ENCODE peak calls at places on chromosomes 12 and 14, in nine cellular contexts. One of them, this sample, is unnamed.

GRCh38 chr14:95294834-95295599 is 24.7 kb downstream of the CLMN start:
- DNase-seq in Peyer's patch: no peak
- DNase-seq in AG04450: no peak
- DNase-seq in HepG2: peak
- DNase-seq in K562: no peak
- DNase-seq in PC-9: peak
- DNase-seq in caudate nucleus: no peak
- DNase-seq in adrenal gland: no peak
- DNase-seq in endodermal cell: no peak
- DNase-seq in this sample: peak

GRCh38 chr14:28101992-28102391 is 664.6 kb upstream of the FOXG1 start:
- DNase-seq in Peyer's patch: no peak
- DNase-seq in caudate nucleus: no peak
- DNase-seq in HepG2: no peak
- DNase-seq in K562: no peak
- DNase-seq in adrenal gland: no peak
- DNase-seq in endodermal cell: no peak
- DNase-seq in AG04450: no peak
- DNase-seq in PC-9: no peak
- DNase-seq in this sample: no peak

GRCh38 chr14:22185191-22185590 is 403.8 kb downstream of the DAD1 start:
- DNase-seq in K562: no peak
- DNase-seq in adrenal gland: no peak
- DNase-seq in endodermal cell: no peak
- DNase-seq in caudate nucleus: no peak
- DNase-seq in Peyer's patch: no peak
- DNase-seq in AG04450: no peak
- DNase-seq in PC-9: no peak
- DNase-seq in HepG2: peak
- DNase-seq in this sample: peak

GRCh38 chr12:64890873-64891468 is 66.5 kb downstream of the TBC1D30 start:
- DNase-seq in PC-9: peak
- DNase-seq in Peyer's patch: no peak
- DNase-seq in K562: peak
- DNase-seq in caudate nucleus: no peak
- DNase-seq in HepG2: peak
- DNase-seq in AG04450: no peak
- DNase-seq in endodermal cell: no peak
- DNase-seq in adrenal gland: no peak
- DNase-seq in this sample: peak

GRCh38 chr12:84694111-84694510 is 218.5 kb downstream of the SLC6A15 start:
- DNase-seq in endodermal cell: no peak
- DNase-seq in HepG2: no peak
- DNase-seq in AG04450: no peak
- DNase-seq in PC-9: no peak
- DNase-seq in Peyer's patch: no peak
- DNase-seq in caudate nucleus: no peak
- DNase-seq in adrenal gland: no peak
- DNase-seq in K562: no peak
- DNase-seq in this sample: no peak

GRCh38 chr12:110223777-110224378 is 57.2 kb upstream of the ATP2A2 start:
- DNase-seq in HepG2: no peak
- DNase-seq in PC-9: peak
- DNase-seq in K562: no peak
- DNase-seq in adrenal gland: no peak
- DNase-seq in Peyer's patch: no peak
- DNase-seq in endodermal cell: no peak
- DNase-seq in AG04450: no peak
- DNase-seq in caudate nucleus: no peak
- DNase-seq in this sample: peak

GRCh38 chr12:130969223-130969622 is 15.5 kb downstream of the ADGRD1 start:
- DNase-seq in K562: no peak
- DNase-seq in AG04450: no peak
- DNase-seq in adrenal gland: no peak
- DNase-seq in Peyer's patch: no peak
- DNase-seq in caudate nucleus: no peak
- DNase-seq in PC-9: no peak
- DNase-seq in HepG2: no peak
- DNase-seq in endodermal cell: no peak
- DNase-seq in this sample: no peak

GRCh38 chr12:18382486-18382885 is 121.2 kb downstream of the PIK3C2G start:
- DNase-seq in AG04450: peak
- DNase-seq in PC-9: no peak
- DNase-seq in K562: no peak
- DNase-seq in caudate nucleus: no peak
- DNase-seq in endodermal cell: no peak
- DNase-seq in Peyer's patch: no peak
- DNase-seq in adrenal gland: no peak
- DNase-seq in HepG2: no peak
- DNase-seq in this sample: no peak

GRCh38 chr12:111247083-111247783 is 121.7 kb downstream of the PHETA1 start:
- DNase-seq in caudate nucleus: no peak
- DNase-seq in AG04450: no peak
- DNase-seq in HepG2: no peak
- DNase-seq in endodermal cell: no peak
- DNase-seq in PC-9: no peak
- DNase-seq in Peyer's patch: no peak
- DNase-seq in K562: no peak
- DNase-seq in adrenal gland: no peak
- DNase-seq in this sample: no peak

GRCh38 chr12:111066744-111067437 is 146.5 kb upstream of the MYL2 start:
- DNase-seq in endodermal cell: peak
- DNase-seq in adrenal gland: no peak
- DNase-seq in caudate nucleus: no peak
- DNase-seq in HepG2: no peak
- DNase-seq in PC-9: no peak
- DNase-seq in K562: peak
- DNase-seq in Peyer's patch: no peak
- DNase-seq in AG04450: no peak
- DNase-seq in this sample: no peak

GRCh38 chr14:74566174-74567125 is 45.6 kb downstream of the LTBP2 start:
- DNase-seq in Peyer's patch: peak
- DNase-seq in AG04450: no peak
- DNase-seq in caudate nucleus: no peak
- DNase-seq in endodermal cell: no peak
- DNase-seq in PC-9: peak
- DNase-seq in adrenal gland: no peak
- DNase-seq in HepG2: no peak
- DNase-seq in K562: no peak
- DNase-seq in this sample: peak

GRCh38 chr12:91677556-91677955 is 468.1 kb downstream of the BTG1 start:
- DNase-seq in AG04450: no peak
- DNase-seq in K562: no peak
- DNase-seq in HepG2: no peak
- DNase-seq in caudate nucleus: no peak
- DNase-seq in endodermal cell: no peak
- DNase-seq in PC-9: no peak
- DNase-seq in Peyer's patch: no peak
- DNase-seq in adrenal gland: no peak
- DNase-seq in this sample: no peak

GRCh38 chr14:88005050-88005481 is at the start of gene GPR65:
- DNase-seq in adrenal gland: no peak
- DNase-seq in caudate nucleus: no peak
- DNase-seq in K562: no peak
- DNase-seq in AG04450: no peak
- DNase-seq in PC-9: no peak
- DNase-seq in endodermal cell: no peak
- DNase-seq in HepG2: no peak
- DNase-seq in Peyer's patch: no peak
- DNase-seq in this sample: no peak

GRCh38 chr12:132771126-132771838 is 9.7 kb upstream of the ANKLE2 start:
- DNase-seq in adrenal gland: no peak
- DNase-seq in HepG2: no peak
- DNase-seq in endodermal cell: no peak
- DNase-seq in Peyer's patch: no peak
- DNase-seq in PC-9: no peak
- DNase-seq in caudate nucleus: no peak
- DNase-seq in K562: no peak
- DNase-seq in AG04450: no peak
- DNase-seq in this sample: no peak

GRCh38 chr12:106953352-106954260 is 2.1 kb upstream of the TMEM263 start:
- DNase-seq in PC-9: no peak
- DNase-seq in K562: no peak
- DNase-seq in caudate nucleus: no peak
- DNase-seq in endodermal cell: no peak
- DNase-seq in HepG2: no peak
- DNase-seq in adrenal gland: no peak
- DNase-seq in Peyer's patch: no peak
- DNase-seq in AG04450: no peak
- DNase-seq in this sample: peak

GRCh38 chr14:60653388-60653690 is 4.1 kb upstream of the SIX1 start:
- DNase-seq in adrenal gland: no peak
- DNase-seq in AG04450: no peak
- DNase-seq in PC-9: no peak
- DNase-seq in HepG2: no peak
- DNase-seq in K562: no peak
- DNase-seq in Peyer's patch: no peak
- DNase-seq in caudate nucleus: no peak
- DNase-seq in endodermal cell: peak
- DNase-seq in this sample: no peak
- H3K27ac ChIP-seq in adrenal gland: no peak
- H3K27ac ChIP-seq in AG04450: peak
- H3K27ac ChIP-seq in PC-9: no peak
- H3K27ac ChIP-seq in HepG2: no peak
- H3K27ac ChIP-seq in K562: no peak
- H3K27ac ChIP-seq in Peyer's patch: no peak
- H3K27ac ChIP-seq in caudate nucleus: no peak
- H3K27ac ChIP-seq in endodermal cell: no peak
- H3K27ac ChIP-seq in this sample: no peak

DNA sequence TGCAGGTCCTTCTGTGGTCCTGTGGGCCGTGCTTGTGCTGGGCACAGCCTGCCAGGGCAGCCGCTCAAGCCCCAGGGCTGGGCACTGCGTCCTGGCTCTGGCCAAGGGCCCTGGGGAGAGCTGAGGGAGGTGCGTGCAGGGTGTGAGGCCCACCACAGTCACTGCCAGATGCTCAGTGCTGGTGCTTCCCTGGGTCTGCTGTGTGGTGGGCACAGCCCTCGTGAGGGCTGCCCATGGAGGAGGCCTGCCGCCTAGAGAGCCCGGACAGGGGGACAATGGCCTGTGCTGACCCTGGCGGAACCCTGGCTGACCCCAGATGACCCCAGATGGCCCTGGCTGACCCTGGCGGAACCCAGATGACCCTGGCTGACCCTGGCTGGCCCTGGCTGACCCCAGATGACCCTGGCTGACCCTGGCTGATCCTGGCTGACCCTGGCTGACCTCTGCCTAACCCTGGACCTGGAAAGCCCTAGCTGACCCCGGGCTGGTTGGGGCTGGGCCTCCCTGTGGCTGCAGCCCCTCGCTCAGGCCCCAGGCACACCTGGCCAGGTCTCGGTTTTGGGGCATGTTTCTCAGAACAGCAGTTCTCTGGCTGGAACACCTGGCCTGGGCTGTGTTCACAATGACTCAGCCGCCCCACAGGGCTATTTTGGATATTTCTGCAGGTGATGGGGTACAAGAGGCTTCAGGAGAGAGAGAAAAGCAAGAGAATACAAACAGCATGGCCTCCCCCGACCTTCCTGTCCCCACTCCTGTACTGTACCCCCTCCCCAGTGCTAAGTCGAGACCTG is 55.4 kb downstream of the TMEM121 start:
- DNase-seq in AG04450: no peak
- DNase-seq in PC-9: no peak
- DNase-seq in K562: no peak
- DNase-seq in Peyer's patch: peak
- DNase-seq in adrenal gland: no peak
- DNase-seq in HepG2: no peak
- DNase-seq in endodermal cell: no peak
- DNase-seq in caudate nucleus: no peak
- DNase-seq in this sample: no peak
- H3K27ac ChIP-seq in AG04450: no peak
- H3K27ac ChIP-seq in PC-9: no peak
- H3K27ac ChIP-seq in K562: no peak
- H3K27ac ChIP-seq in Peyer's patch: peak
- H3K27ac ChIP-seq in adrenal gland: no peak
- H3K27ac ChIP-seq in HepG2: no peak
- H3K27ac ChIP-seq in endodermal cell: no peak
- H3K27ac ChIP-seq in caudate nucleus: no peak
- H3K27ac ChIP-seq in this sample: no peak

GRCh38 chr14:101151226-101151929 is 247.9 kb upstream of the RTL1 start:
- DNase-seq in caudate nucleus: no peak
- DNase-seq in PC-9: no peak
- DNase-seq in AG04450: no peak
- DNase-seq in HepG2: no peak
- DNase-seq in adrenal gland: no peak
- DNase-seq in Peyer's patch: no peak
- DNase-seq in endodermal cell: peak
- DNase-seq in K562: no peak
- DNase-seq in this sample: no peak

GRCh38 chr14:101151930-101152310 is 248.4 kb upstream of the RTL1 start:
- DNase-seq in HepG2: no peak
- DNase-seq in endodermal cell: no peak
- DNase-seq in PC-9: no peak
- DNase-seq in AG04450: no peak
- DNase-seq in caudate nucleus: no peak
- DNase-seq in K562: no peak
- DNase-seq in Peyer's patch: no peak
- DNase-seq in adrenal gland: no peak
- DNase-seq in this sample: no peak

GRCh38 chr14:101150010-101150409 is 246.5 kb upstream of the RTL1 start:
- DNase-seq in AG04450: no peak
- DNase-seq in adrenal gland: no peak
- DNase-seq in PC-9: no peak
- DNase-seq in HepG2: no peak
- DNase-seq in Peyer's patch: no peak
- DNase-seq in endodermal cell: peak
- DNase-seq in K562: no peak
- DNase-seq in caudate nucleus: no peak
- DNase-seq in this sample: no peak

GRCh38 chr14:101152855-101153254 is 249.3 kb upstream of the RTL1 start:
- DNase-seq in K562: no peak
- DNase-seq in adrenal gland: no peak
- DNase-seq in AG04450: no peak
- DNase-seq in PC-9: no peak
- DNase-seq in caudate nucleus: no peak
- DNase-seq in Peyer's patch: no peak
- DNase-seq in HepG2: no peak
- DNase-seq in endodermal cell: no peak
- DNase-seq in this sample: no peak

GRCh38 chr14:101147848-101148247 is 244.3 kb upstream of the RTL1 start:
- DNase-seq in caudate nucleus: no peak
- DNase-seq in PC-9: no peak
- DNase-seq in AG04450: no peak
- DNase-seq in Peyer's patch: no peak
- DNase-seq in adrenal gland: no peak
- DNase-seq in endodermal cell: no peak
- DNase-seq in HepG2: no peak
- DNase-seq in K562: no peak
- DNase-seq in this sample: no peak
- H3K27ac ChIP-seq in caudate nucleus: no peak
- H3K27ac ChIP-seq in PC-9: no peak
- H3K27ac ChIP-seq in AG04450: no peak
- H3K27ac ChIP-seq in Peyer's patch: no peak
- H3K27ac ChIP-seq in adrenal gland: no peak
- H3K27ac ChIP-seq in endodermal cell: no peak
- H3K27ac ChIP-seq in HepG2: no peak
- H3K27ac ChIP-seq in K562: no peak
- H3K27ac ChIP-seq in this sample: no peak

DNA sequence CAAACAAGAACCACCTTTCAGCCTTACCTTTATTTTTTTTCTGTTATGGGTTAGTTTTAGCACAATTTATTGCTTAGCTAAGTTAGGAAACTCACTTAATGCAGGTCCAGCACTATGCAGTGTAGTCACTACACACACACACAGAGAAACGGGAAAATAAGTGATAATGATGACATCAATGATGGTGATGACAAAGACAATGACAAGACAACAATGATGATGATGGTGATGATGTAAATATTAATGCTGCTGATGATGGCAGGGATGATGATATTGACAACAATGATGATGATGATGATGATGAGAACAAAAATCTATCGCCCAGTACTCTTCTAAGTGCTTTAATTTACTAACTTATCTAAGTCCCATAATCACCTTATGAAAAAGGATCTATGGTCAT is 41.1 kb downstream of the WSCD2 start:
- DNase-seq in K562: no peak
- DNase-seq in adrenal gland: no peak
- DNase-seq in caudate nucleus: no peak
- DNase-seq in HepG2: no peak
- DNase-seq in PC-9: no peak
- DNase-seq in Peyer's patch: no peak
- DNase-seq in AG04450: no peak
- DNase-seq in endodermal cell: no peak
- DNase-seq in this sample: no peak
- H3K27ac ChIP-seq in K562: no peak
- H3K27ac ChIP-seq in adrenal gland: no peak
- H3K27ac ChIP-seq in caudate nucleus: no peak
- H3K27ac ChIP-seq in HepG2: no peak
- H3K27ac ChIP-seq in PC-9: no peak
- H3K27ac ChIP-seq in Peyer's patch: no peak
- H3K27ac ChIP-seq in AG04450: no peak
- H3K27ac ChIP-seq in endodermal cell: no peak
- H3K27ac ChIP-seq in this sample: no peak